ENCODE peak calls at places on chromosomes 13 and 19, in ten cellular contexts. A is cardiac fibroblast; V is mesothelial cell of epicardium; D is cardiac muscle cell; T is stomach; X is CD8-positive, alpha-beta T cell; G is progenitor cell of endocrine pancreas; W is Peyer's patch; B is fibroblast of mammary gland; S is WTC11. Y is an unnamed sample.

GRCh38 chr19:41555752-41556151 is 20.2 kb upstream of the CEACAM21 start:
- DNase-seq in A (no peak), V (no peak), D (no peak), T (no peak), X (no peak), G (no peak), W (no peak), B (no peak), S (no peak), Y (no peak)

GRCh38 chr13:109655611-109656010 is 130.8 kb downstream of the IRS2 start:
- DNase-seq in A (no peak), V (no peak), D (no peak), T (no peak), X (no peak), G (no peak), W (no peak), B (no peak), S (no peak), Y (no peak)

GRCh38 chr13:32940601-32941000 is 75.6 kb upstream of the KL start:
- DNase-seq in A (peak), V (no peak), D (peak), T (no peak), X (no peak), G (no peak), W (no peak), B (peak), S (no peak), Y (no peak)

GRCh38 chr13:34364633-34365032 is 546.7 kb downstream of the RFC3 start:
- DNase-seq in A (no peak), V (no peak), D (no peak), T (no peak), X (no peak), G (no peak), W (no peak), B (peak), S (no peak), Y (no peak)

GRCh38 chr19:35042056-35042730 is 672 bp downstream of the HPN start:
- DNase-seq in A (no peak), V (no peak), D (no peak), T (peak), X (no peak), G (no peak), W (no peak), B (no peak), S (no peak), Y (no peak)

GRCh38 chr13:42847891-42848663 is 66.7 kb downstream of the FAM216B start:
- DNase-seq in A (peak), V (no peak), D (no peak), T (no peak), X (no peak), G (no peak), W (no peak), B (peak), S (no peak), Y (no peak)

GRCh38 chr13:27036236-27036981 is 135.2 kb downstream of the USP12 start:
- DNase-seq in A (peak), V (no peak), D (no peak), T (no peak), X (no peak), G (no peak), W (no peak), B (no peak), S (no peak), Y (no peak)

GRCh38 chr19:8526345-8527062 is 12.5 kb upstream of the ZNF414 start:
- DNase-seq in A (peak), V (peak), D (peak), T (peak), X (no peak), G (peak), W (peak), B (peak), S (peak), Y (no peak)

GRCh38 chr19:1747285-1748114 is 5.8 kb upstream of the ONECUT3 start:
- DNase-seq in A (peak), V (no peak), D (no peak), T (peak), X (peak), G (no peak), W (no peak), B (peak), S (peak), Y (no peak)

GRCh38 chr13:24997367-24997967 is 98.5 kb upstream of the PABPC3 start:
- DNase-seq in A (peak), V (no peak), D (peak), T (no peak), X (no peak), G (no peak), W (peak), B (peak), S (no peak), Y (no peak)

GRCh38 chr19:46976845-46977320 is 42.8 kb upstream of the NPAS1 start:
- DNase-seq in A (peak), V (no peak), D (peak), T (peak), X (no peak), G (no peak), W (no peak), B (peak), S (peak), Y (no peak)

GRCh38 chr19:15038304-15038703 is 11.0 kb upstream of the CASP14 start:
- DNase-seq in A (peak), V (no peak), D (no peak), T (no peak), X (no peak), G (no peak), W (no peak), B (peak), S (no peak), Y (no peak)

GRCh38 chr13:45518525-45519235 is 53.9 kb downstream of the COG3 start:
- DNase-seq in A (peak), V (no peak), D (no peak), T (no peak), X (no peak), G (no peak), W (no peak), B (peak), S (no peak), Y (no peak)

GRCh38 chr19:35986111-35986510 is 8.9 kb upstream of the SDHAF1 start:
- DNase-seq in A (no peak), V (no peak), D (no peak), T (no peak), X (no peak), G (no peak), W (no peak), B (no peak), S (no peak), Y (no peak)

GRCh38 chr13:23289917-23290357 is 109.2 kb downstream of the SGCG start:
- DNase-seq in A (peak), V (peak), D (no peak), T (no peak), X (no peak), G (no peak), W (no peak), B (peak), S (no peak), Y (no peak)

GRCh38 chr19:38949580-38950367 is 19.0 kb downstream of the MRPS12 start:
- DNase-seq in A (peak), V (peak), D (peak), T (peak), X (peak), G (peak), W (peak), B (peak), S (peak), Y (peak)

GRCh38 chr13:31372454-31372853 is 172.7 kb downstream of the B3GLCT start:
- DNase-seq in A (no peak), V (no peak), D (no peak), T (no peak), X (no peak), G (no peak), W (no peak), B (no peak), S (no peak), Y (no peak)

GRCh38 chr13:80338781-80339577 is 1.9 kb downstream of the SPRY2 start:
- DNase-seq in A (peak), V (peak), D (peak), T (peak), X (no peak), G (peak), W (peak), B (peak), S (peak), Y (peak)

GRCh38 chr13:52158629-52159158 is 703 bp downstream of the NEK3 start:
- DNase-seq in A (peak), V (no peak), D (no peak), T (no peak), X (no peak), G (no peak), W (peak), B (peak), S (no peak), Y (no peak)

GRCh38 chr13:29162638-29163037 is 342.5 kb downstream of the MTUS2 start:
- DNase-seq in A (no peak), V (no peak), D (no peak), T (no peak), X (no peak), G (no peak), W (no peak), B (no peak), S (no peak), Y (no peak)

GRCh38 chr13:19759669-19760068 is 23.1 kb downstream of the PSPC1 start:
- DNase-seq in A (peak), V (no peak), D (no peak), T (no peak), X (no peak), G (no peak), W (no peak), B (peak), S (no peak), Y (no peak)

GRCh38 chr13:37109080-37109678 is 3.7 kb upstream of the CSNK1A1L start:
- DNase-seq in A (peak), V (no peak), D (peak), T (no peak), X (no peak), G (no peak), W (no peak), B (peak), S (no peak), Y (no peak)

GRCh38 chr19:33280351-33280921 is 21.9 kb downstream of the CEBPA start:
- DNase-seq in A (no peak), V (no peak), D (no peak), T (no peak), X (no peak), G (no peak), W (no peak), B (no peak), S (no peak), Y (no peak)

GRCh38 chr13:50940509-50940908 is 30.9 kb downstream of the RNASEH2B start:
- DNase-seq in A (no peak), V (no peak), D (no peak), T (no peak), X (no peak), G (no peak), W (no peak), B (no peak), S (no peak), Y (no peak)

GRCh38 chr19:37389234-37389633 is 18.3 kb downstream of the ZNF527 start:
- DNase-seq in A (no peak), V (no peak), D (no peak), T (no peak), X (no peak), G (no peak), W (no peak), B (peak), S (no peak), Y (no peak)

GRCh38 chr13:20311022-20311421 is 78.9 kb upstream of the GJB6 start:
- DNase-seq in A (no peak), V (no peak), D (no peak), T (no peak), X (no peak), G (no peak), W (no peak), B (no peak), S (no peak), Y (no peak)

GRCh38 chr13:38308736-38309135 is 40.9 kb upstream of the UFM1 start:
- DNase-seq in A (peak), V (no peak), D (no peak), T (no peak), X (no peak), G (no peak), W (no peak), B (peak), S (no peak), Y (no peak)

GRCh38 chr19:56837492-56837891 is 3.0 kb downstream of the PEG3 start:
- DNase-seq in A (no peak), V (no peak), D (no peak), T (peak), X (no peak), G (no peak), W (no peak), B (peak), S (no peak), Y (no peak)

GRCh38 chr13:52414963-52415362 is 9.0 kb upstream of the THSD1 start:
- DNase-seq in A (peak), V (no peak), D (no peak), T (no peak), X (no peak), G (no peak), W (no peak), B (peak), S (no peak), Y (no peak)

GRCh38 chr19:39532233-39533002 is at the start of gene EID2B:
- DNase-seq in A (peak), V (peak), D (peak), T (peak), X (peak), G (peak), W (peak), B (peak), S (peak), Y (peak)

GRCh38 chr19:39987167-39987566 is 9.7 kb upstream of the ZNF546 start:
- DNase-seq in A (no peak), V (no peak), D (no peak), T (no peak), X (no peak), G (no peak), W (no peak), B (no peak), S (no peak), Y (no peak)

GRCh38 chr13:101152184-101152583 is 264.1 kb downstream of the NALCN start:
- DNase-seq in A (no peak), V (no peak), D (peak), T (no peak), X (no peak), G (no peak), W (no peak), B (no peak), S (no peak), Y (no peak)

GRCh38 chr13:33154911-33155310 is 130.6 kb downstream of the STARD13 start:
- DNase-seq in A (no peak), V (no peak), D (no peak), T (no peak), X (no peak), G (no peak), W (no peak), B (no peak), S (no peak), Y (no peak)

GRCh38 chr13:110225609-110226008 is 81.3 kb downstream of the COL4A1 start:
- DNase-seq in A (no peak), V (no peak), D (no peak), T (no peak), X (no peak), G (no peak), W (no peak), B (no peak), S (no peak), Y (no peak)

GRCh38 chr13:39976481-39976880 is 321.0 kb downstream of the COG6 start:
- DNase-seq in A (no peak), V (no peak), D (no peak), T (no peak), X (no peak), G (no peak), W (no peak), B (no peak), S (no peak), Y (no peak)

GRCh38 chr13:80040977-80041310 is 300.0 kb downstream of the SPRY2 start:
- DNase-seq in A (no peak), V (no peak), D (no peak), T (no peak), X (no peak), G (no peak), W (no peak), B (no peak), S (no peak), Y (no peak)

DNA sequence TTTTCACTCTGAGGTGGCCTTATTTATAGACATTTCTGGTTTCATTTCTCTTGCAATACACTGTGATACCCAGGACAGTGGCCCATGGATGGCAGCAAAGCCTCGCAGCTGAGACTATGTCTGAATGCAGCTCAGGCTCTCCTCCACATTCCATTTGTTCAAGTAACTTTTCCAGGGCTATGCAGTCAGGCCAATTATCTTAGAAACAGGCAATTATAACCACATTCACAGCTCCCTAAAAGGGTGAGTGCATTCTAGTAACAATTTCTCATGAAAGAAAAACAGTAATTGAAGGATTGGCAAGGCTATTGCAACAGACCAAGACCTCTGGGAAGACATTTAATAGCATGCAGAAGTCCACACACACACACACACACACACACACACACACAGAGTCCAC is 264.0 kb downstream of the TBC1D4 start:
- DNase-seq in A (peak), V (no peak), D (peak), T (no peak), X (no peak), G (no peak), W (no peak), B (peak), S (no peak), Y (no peak)
- TF ChIP-seq CTCF in A (no peak), V (no peak), D (no peak), T (no peak), X (no peak), G (no peak), W (no peak), B (no peak), S (no peak), Y (no peak)

DNA sequence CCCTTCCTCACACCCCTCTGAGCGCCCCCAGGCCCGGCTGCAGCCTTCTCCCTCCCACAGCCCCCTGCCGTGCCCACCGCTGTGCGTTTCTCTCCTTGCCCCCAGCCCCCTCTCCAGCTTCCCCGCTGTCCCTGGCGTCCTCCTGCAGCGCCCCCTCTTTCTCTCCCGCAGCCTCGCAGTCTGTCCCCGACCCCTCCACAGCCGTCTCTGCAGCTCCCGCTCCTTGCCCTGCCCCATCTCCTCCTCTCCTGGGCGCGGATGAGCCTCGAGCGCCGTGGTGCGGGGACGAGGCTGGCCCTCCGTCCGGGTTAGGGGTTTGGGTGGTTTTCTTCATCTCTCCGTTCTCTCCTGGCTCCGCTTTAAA is 1.1 kb downstream of the KMT5C start:
- DNase-seq in A (no peak), V (peak), D (peak), T (no peak), X (no peak), G (peak), W (no peak), B (no peak), S (peak), Y (no peak)
- TF ChIP-seq CTCF in A (no peak), V (no peak), D (peak), T (no peak), X (no peak), G (peak), W (peak), B (no peak), S (no peak), Y (no peak)

GRCh38 chr19:32104465-32105235 is 240.8 kb upstream of the ZNF507 start:
- DNase-seq in A (no peak), V (no peak), D (peak), T (no peak), X (no peak), G (peak), W (no peak), B (no peak), S (no peak), Y (no peak)
- TF ChIP-seq CTCF in A (no peak), V (no peak), D (no peak), T (no peak), X (no peak), G (peak), W (peak), B (no peak), S (no peak), Y (no peak)

GRCh38 chr19:12736854-12737665 is at the start of gene GET3:
- DNase-seq in A (peak), V (peak), D (peak), T (peak), X (peak), G (peak), W (peak), B (peak), S (peak), Y (peak)

GRCh38 chr19:12733907-12734214 is 623 bp downstream of the TRIR start:
- DNase-seq in A (no peak), V (no peak), D (no peak), T (no peak), X (no peak), G (no peak), W (no peak), B (no peak), S (no peak), Y (no peak)

GRCh38 chr19:12731337-12731736 is 3.1 kb downstream of the TRIR start:
- DNase-seq in A (no peak), V (no peak), D (no peak), T (no peak), X (no peak), G (no peak), W (no peak), B (no peak), S (no peak), Y (no peak)

GRCh38 chr19:12730054-12730453 is 4.4 kb downstream of the TRIR start:
- DNase-seq in A (no peak), V (no peak), D (no peak), T (no peak), X (no peak), G (no peak), W (no peak), B (no peak), S (no peak), Y (no peak)

DNA sequence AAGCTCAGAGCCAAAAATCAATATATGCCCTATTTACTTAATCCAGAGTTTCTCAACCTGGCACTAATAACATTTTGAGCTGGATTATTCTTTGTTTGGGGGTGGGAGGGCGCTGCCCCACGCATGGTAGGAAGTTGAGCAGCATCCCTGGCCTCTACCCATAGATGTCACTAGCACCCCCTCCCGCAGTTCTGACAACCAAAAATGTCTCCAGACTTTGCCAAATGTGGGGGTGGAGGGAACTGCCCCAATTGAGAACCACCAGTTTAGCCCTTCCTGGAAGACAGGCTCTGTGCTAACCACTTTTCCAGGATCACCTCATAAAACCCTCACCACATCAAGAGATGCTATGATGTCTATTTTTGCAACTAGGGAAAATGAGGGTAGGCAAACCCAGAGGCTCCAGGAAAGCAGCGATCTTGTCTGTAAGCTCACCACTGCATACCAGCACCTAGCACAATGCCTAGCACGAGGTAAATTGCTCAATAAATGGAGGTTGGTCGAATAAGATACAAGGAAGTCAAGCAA is 1.1 kb downstream of the TRIR start:
- DNase-seq in A (peak), V (no peak), D (no peak), T (no peak), X (no peak), G (no peak), W (peak), B (peak), S (no peak), Y (no peak)
- TF ChIP-seq CTCF in A (peak), V (no peak), D (peak), T (no peak), X (peak), G (peak), W (no peak), B (peak), S (no peak), Y (peak)

Y was measured in natural killer cell.